ENCODE peak calls at places on chromosomes 11 and 22, in four cellular contexts. U is HFFc6, R is left ventricle myocardium inferior, L is esophagus muscularis mucosa. I is an unnamed sample.

GRCh38 chr11:75301602-75302345 is 49.7 kb downstream of the ARRB1 start:
- DNase-seq in U (no peak), R (peak; percentile 39), L (no peak), I (no peak)

GRCh38 chr22:37749831-37750595 is 53.2 kb downstream of the TRIOBP start:
- DNase-seq in R (peak; percentile 46), U (peak; percentile 78), L (no peak), I (no peak)

GRCh38 chr22:18028817-18029527 is 4.6 kb upstream of the MICAL3 start:
- DNase-seq in L (no peak), R (no peak), U (no peak), I (peak; percentile 68)

GRCh38 chr11:56932572-56933235 is 56.0 kb upstream of the OR5AK2 start:
- DNase-seq in R (no peak), L (no peak), U (peak; percentile 56), I (no peak)

GRCh38 chr11:33703234-33703633 is 2.6 kb upstream of the C11orf91 start:
- DNase-seq in L (no peak), R (no peak), U (no peak), I (no peak)

GRCh38 chr22:37848587-37849088 is 581 bp upstream of the EIF3L start:
- DNase-seq in R (no peak), L (no peak), U (no peak), I (no peak)

GRCh38 chr22:24485608-24486007 is 9.5 kb upstream of the UPB1 start:
- DNase-seq in R (no peak), L (no peak), U (peak; percentile 18), I (no peak)

GRCh38 chr11:119934866-119935265 is 203.0 kb downstream of the TRIM29 start:
- DNase-seq in U (no peak), L (no peak), R (no peak), I (no peak)

GRCh38 chr11:44865866-44866272 is 84.8 kb downstream of the TP53I11 start:
- DNase-seq in U (no peak), R (peak; percentile 78), L (no peak), I (no peak)

GRCh38 chr11:1854949-1855885 is 2.3 kb downstream of the LSP1 start:
- DNase-seq in R (no peak), U (no peak), L (no peak), I (peak; percentile 92)

GRCh38 chr11:75105462-75105925 is 8.8 kb upstream of the OR2AT4 start:
- DNase-seq in U (peak; percentile 19), L (no peak), R (no peak), I (no peak)

GRCh38 chr22:17264321-17265052 is 45.3 kb upstream of the ADA2 start:
- DNase-seq in R (peak; percentile 30), L (no peak), U (no peak), I (no peak)

GRCh38 chr11:12876340-12876739 is 132.8 kb upstream of the RASSF10 start:
- DNase-seq in L (no peak), U (no peak), R (no peak), I (no peak)

GRCh38 chr22:19943665-19944026 is 2.0 kb upstream of the TXNRD2 start:
- DNase-seq in U (peak; percentile 67), R (no peak), L (no peak), I (no peak)

GRCh38 chr22:22770280-22770871 is 117.2 kb upstream of the IGLL5 start:
- DNase-seq in R (no peak), L (no peak), U (peak; percentile 27), I (no peak)

GRCh38 chr11:120404495-120404894 is 68.3 kb downstream of the ARHGEF12 start:
- DNase-seq in R (no peak), U (no peak), L (no peak), I (no peak)

GRCh38 chr11:128940603-128941002 is 2.1 kb downstream of the TP53AIP1 start:
- DNase-seq in R (no peak), U (no peak), L (no peak), I (no peak)

GRCh38 chr11:117492578-117493251 is 165.1 kb downstream of the CEP164 start:
- DNase-seq in U (no peak), L (no peak), R (no peak), I (no peak)
- TF ChIP-seq CTCF in U (no peak), L (no peak), R (no peak), I (no peak)

GRCh38 chr22:40112595-40112994 is 65.1 kb upstream of the TNRC6B start:
- DNase-seq in R (no peak), L (no peak), U (no peak), I (no peak)

GRCh38 chr22:40105755-40106154 is 72.0 kb upstream of the TNRC6B start:
- DNase-seq in R (no peak), L (no peak), U (no peak), I (no peak)

GRCh38 chr22:40111451-40111850 is 66.3 kb upstream of the TNRC6B start:
- DNase-seq in R (no peak), L (no peak), U (no peak), I (no peak)

GRCh38 chr22:40107244-40107643 is 70.5 kb upstream of the TNRC6B start:
- DNase-seq in U (no peak), L (no peak), R (no peak), I (peak; percentile 38)

DNA sequence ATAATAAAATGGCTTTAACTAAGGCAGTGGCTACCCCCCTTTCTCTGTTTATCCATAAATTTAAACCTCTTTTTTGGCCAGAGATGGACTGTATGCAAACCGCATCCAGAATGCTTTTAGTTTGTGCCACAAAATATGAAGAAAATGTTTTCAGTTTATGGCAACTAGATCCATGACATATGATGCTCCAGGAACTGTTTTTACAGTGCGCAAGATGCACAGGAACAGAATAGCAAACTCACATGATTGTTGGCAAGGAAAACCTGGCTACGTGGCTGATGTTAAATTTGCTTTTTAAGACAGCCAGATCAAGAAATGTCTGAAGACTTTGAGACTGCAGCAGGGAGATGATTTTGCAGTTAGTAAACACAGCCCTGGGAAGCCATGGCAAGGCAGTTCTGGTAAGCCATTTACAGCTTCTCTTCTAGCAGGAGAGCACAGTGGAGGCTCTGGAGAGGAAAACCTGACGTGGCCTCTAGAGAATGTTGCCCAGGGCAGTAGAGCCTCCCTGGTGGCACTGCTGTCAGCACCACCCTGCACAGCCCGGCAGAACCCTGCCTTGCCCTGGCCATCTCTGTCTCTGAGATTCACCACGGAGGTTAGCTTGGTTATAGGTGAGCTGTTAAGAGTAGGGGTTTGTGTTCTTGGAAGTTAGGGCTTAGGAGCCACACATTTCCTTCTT is 69.8 kb upstream of the TNRC6B start:
- DNase-seq in L (no peak), U (peak; percentile 58), R (no peak), I (no peak)
- TF ChIP-seq CTCF in L (no peak), U (no peak), R (no peak), I (no peak)

GRCh38 chr11:101759771-101760450 is 154.9 kb upstream of the CEP126 start:
- DNase-seq in L (no peak), R (no peak), U (no peak), I (no peak)
- TF ChIP-seq CTCF in L (no peak), R (peak; percentile 13), U (peak; percentile 26), I (no peak)

DNA sequence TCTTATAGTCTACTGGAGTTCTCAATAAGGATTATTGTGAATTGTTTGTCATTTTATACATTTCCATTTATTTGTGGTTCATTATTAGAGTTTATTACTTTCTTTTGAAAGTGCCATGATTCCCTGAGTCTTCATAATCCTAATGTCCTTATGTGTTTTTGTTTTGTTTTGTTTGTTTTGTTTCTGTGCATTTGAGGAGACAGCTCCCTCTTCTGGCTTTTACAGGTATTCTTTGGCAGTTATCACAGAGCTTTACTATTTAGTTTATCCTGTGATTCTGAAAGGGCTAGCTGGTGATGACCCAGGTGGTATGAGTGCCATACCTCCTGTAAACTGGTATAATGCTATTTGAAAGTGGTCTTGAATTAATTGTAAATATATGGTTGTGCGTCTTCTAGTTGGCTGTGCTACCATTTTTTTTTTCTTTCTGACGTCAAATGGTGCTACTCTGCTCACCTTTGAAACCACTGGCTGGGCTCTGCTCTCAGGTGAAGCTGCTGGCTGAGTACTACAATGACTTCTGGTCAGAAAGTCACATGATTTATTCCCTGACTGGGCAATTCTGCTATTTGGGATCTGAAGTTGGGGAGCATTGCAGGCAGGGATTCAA is 751.2 kb downstream of the JRKL start:
- DNase-seq in U (peak; percentile 0), L (no peak), R (no peak), I (peak; percentile 4)
- TF ChIP-seq CTCF in U (peak; percentile 70), L (no peak), R (peak; percentile 62), I (peak; percentile 61)

I was measured in GM13977.